ENCODE peak calls at places on chromosomes 1 and 21, in four cellular contexts. Q is fibroblast of lung, W is aorta, O is SJCRH30. A is an unnamed sample.
A peak's percentile ranks its signal among the peaks of the same experiment; 100 is the strongest.

GRCh38 chr21:45508607-45509565 is 33.4 kb downstream of the SLC19A1 start:
- DNase-seq in O (no peak), W (peak; percentile 43), Q (no peak), A (peak; percentile 57)

GRCh38 chr1:116164056-116164889 is 53.1 kb downstream of the MAB21L3 start:
- DNase-seq in Q (no peak), W (no peak), O (no peak), A (no peak)

GRCh38 chr1:87250336-87250735 is 78.3 kb upstream of the LMO4 start:
- DNase-seq in W (no peak), Q (no peak), O (no peak), A (no peak)

GRCh38 chr1:241612533-241613505 is 27.4 kb downstream of the CHML start:
- DNase-seq in W (no peak), Q (peak; percentile 92), O (peak; percentile 26), A (no peak)

GRCh38 chr1:113123737-113124136 is 50.7 kb downstream of the LRIG2 start:
- DNase-seq in W (no peak), O (no peak), Q (peak; percentile 74), A (no peak)

GRCh38 chr1:219085988-219086387 is 87.7 kb upstream of the LYPLAL1 start:
- DNase-seq in Q (peak; percentile 81), O (no peak), W (no peak), A (no peak)

GRCh38 chr21:34157456-34158025 is 84.2 kb downstream of the MRPS6 start:
- DNase-seq in O (no peak), W (no peak), Q (no peak), A (no peak)

GRCh38 chr21:45533731-45534571 is 8.3 kb downstream of the SLC19A1 start:
- DNase-seq in W (peak; percentile 45), Q (no peak), O (no peak), A (peak; percentile 57)

GRCh38 chr1:187167555-187167954 is 338.8 kb downstream of the PLA2G4A start:
- DNase-seq in Q (no peak), O (no peak), W (no peak), A (no peak)

GRCh38 chr1:154607084-154607747 is 770 bp downstream of the ADAR start:
- DNase-seq in W (no peak), O (no peak), Q (peak; percentile 78), A (no peak)

GRCh38 chr1:41492341-41492848 is 7.9 kb upstream of the EDN2 start:
- DNase-seq in Q (peak; percentile 41), W (no peak), O (peak; percentile 60), A (no peak)

GRCh38 chr1:206445116-206445515 is 25.2 kb upstream of the IKBKE start:
- DNase-seq in Q (peak; percentile 67), W (peak; percentile 77), O (peak; percentile 80), A (no peak)

GRCh38 chr1:228902781-228903572 is 167.7 kb downstream of the RHOU start:
- DNase-seq in W (peak; percentile 89), O (peak; percentile 88), Q (peak; percentile 97), A (peak; percentile 92)

GRCh38 chr1:42788021-42788420 is 3.2 kb downstream of the TMEM269 start:
- DNase-seq in O (no peak), W (no peak), Q (no peak), A (no peak)

GRCh38 chr1:53781654-53782053 is 42.7 kb upstream of the GLIS1 start:
- DNase-seq in W (no peak), O (no peak), Q (peak; percentile 56), A (no peak)

GRCh38 chr1:94755675-94756074 is 64.5 kb upstream of the SLC44A3 start:
- DNase-seq in O (no peak), Q (peak; percentile 97), W (no peak), A (no peak)

GRCh38 chr1:36530791-36531190 is 48.1 kb upstream of the CSF3R start:
- DNase-seq in O (no peak), Q (no peak), W (no peak), A (peak; percentile 20)

GRCh38 chr21:41835711-41836154 is 43.4 kb downstream of the PRDM15 start:
- DNase-seq in O (no peak), W (no peak), Q (no peak), A (no peak)

GRCh38 chr1:241841661-241842060 is 6.3 kb upstream of the EXO1 start:
- DNase-seq in Q (no peak), W (no peak), O (no peak), A (no peak)

GRCh38 chr1:119554188-119554587 is 47.2 kb downstream of the HSD3B1 start:
- DNase-seq in O (peak; percentile 99), Q (peak; percentile 98), W (peak; percentile 52), A (no peak)

GRCh38 chr1:96361251-96361856 is 360.2 kb upstream of the PTBP2 start:
- DNase-seq in Q (no peak), O (peak; percentile 52), W (no peak), A (no peak)

GRCh38 chr1:87478231-87478630 is 149.6 kb downstream of the LMO4 start:
- DNase-seq in O (peak; percentile 6), W (no peak), Q (peak; percentile 42), A (no peak)

GRCh38 chr1:94866178-94866822 is 46.1 kb downstream of the SLC44A3 start:
- DNase-seq in O (peak; percentile 83), Q (peak; percentile 92), W (no peak), A (no peak)

GRCh38 chr1:156927215-156928042 is 7.0 kb downstream of the LRRC71 start:
- DNase-seq in O (no peak), W (peak; percentile 82), Q (peak; percentile 66), A (no peak)

GRCh38 chr1:198520524-198521254 is 19.8 kb downstream of the ATP6V1G3 start:
- DNase-seq in O (no peak), Q (peak; percentile 51), W (no peak), A (no peak)

GRCh38 chr21:32603131-32603530 is 9.0 kb downstream of the CFAP298 start:
- DNase-seq in O (no peak), W (no peak), Q (no peak), A (no peak)
- H3K4me1 ChIP-seq in O (no peaks in the 10 kb centered on the region), W (no peaks in the 10 kb centered on the region), Q (no peaks in the 10 kb centered on the region), A (no peaks in the 10 kb centered on the region)

DNA sequence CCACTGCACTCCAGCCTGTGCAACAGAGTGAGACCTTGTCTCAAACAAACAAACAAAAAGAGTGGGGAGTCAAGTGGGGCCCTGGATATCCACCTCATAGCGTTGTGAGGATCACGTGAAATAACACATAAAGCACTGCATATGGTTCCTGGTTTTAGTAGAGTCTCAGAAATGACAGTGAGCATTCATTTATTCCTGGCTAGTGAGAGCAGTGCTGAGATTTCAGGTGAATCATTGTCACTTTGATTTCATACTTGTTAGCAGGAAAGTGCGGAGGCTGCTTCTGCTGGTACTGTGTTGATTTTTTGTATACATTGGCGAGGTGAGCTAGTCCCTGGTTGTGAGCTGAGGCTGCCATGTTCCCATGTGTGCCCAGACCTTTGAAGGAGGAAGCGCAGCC is 22.9 kb downstream of the ARHGEF10L start:
- DNase-seq in Q (no peak), W (no peak), O (no peak), A (no peak)
- H3K4me1 ChIP-seq in Q (peaks cover 7% of the 10 kb centered on the region), W (no peaks in the 10 kb centered on the region), O (peaks cover 3% of the 10 kb centered on the region), A (peaks cover 59% of the 10 kb centered on the region)

DNA sequence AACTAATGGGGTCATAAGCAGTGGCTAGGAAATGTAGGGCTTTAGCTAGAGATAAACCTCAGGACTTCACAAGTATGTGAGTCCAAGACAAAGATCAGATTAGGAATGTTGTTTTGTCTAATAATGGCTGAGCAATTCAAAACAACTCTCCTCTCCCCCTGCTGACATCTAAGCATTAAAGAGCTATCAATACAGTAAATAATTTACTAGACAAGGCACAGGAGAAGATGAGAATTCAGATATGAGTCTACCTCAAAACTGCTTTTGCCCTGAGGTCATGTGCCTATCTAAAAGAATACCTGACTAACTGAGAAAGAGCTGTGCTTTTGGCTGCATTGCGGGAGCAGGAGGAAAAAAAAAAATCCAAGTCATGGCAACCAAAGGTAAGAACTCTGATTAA is 86.8 kb downstream of the SPATA17 start:
- DNase-seq in W (no peak), O (no peak), Q (no peak), A (no peak)
- H3K4me1 ChIP-seq in W (no peaks in the 10 kb centered on the region), O (no peaks in the 10 kb centered on the region), Q (no peaks in the 10 kb centered on the region), A (no peaks in the 10 kb centered on the region)

DNA sequence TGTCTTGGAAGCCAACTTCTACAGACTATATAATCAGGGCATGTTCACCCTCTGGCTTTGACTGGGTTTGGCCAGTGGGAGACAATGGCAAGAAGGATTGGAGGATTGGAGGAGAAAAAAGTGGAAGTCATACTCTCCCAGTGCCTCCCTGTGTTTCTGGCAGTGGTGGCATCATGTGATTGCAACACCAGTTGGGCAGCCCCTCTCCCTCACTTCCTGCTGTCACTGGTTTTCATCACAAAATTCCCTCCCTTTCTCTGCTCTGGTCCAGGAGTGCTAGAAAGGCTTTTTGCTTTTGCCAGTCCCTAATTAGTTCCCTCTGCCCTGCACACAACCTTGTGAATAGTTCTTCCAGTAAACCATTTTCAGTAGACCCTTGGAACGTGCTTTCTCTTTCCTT is 3.7 kb upstream of the QSOX1 start:
- DNase-seq in O (no peak), Q (no peak), W (peak; percentile 70), A (no peak)
- H3K4me1 ChIP-seq in O (no peaks in the 10 kb centered on the region), Q (peaks cover 17% of the 10 kb centered on the region), W (no peaks in the 10 kb centered on the region), A (peaks cover 18% of the 10 kb centered on the region)

DNA sequence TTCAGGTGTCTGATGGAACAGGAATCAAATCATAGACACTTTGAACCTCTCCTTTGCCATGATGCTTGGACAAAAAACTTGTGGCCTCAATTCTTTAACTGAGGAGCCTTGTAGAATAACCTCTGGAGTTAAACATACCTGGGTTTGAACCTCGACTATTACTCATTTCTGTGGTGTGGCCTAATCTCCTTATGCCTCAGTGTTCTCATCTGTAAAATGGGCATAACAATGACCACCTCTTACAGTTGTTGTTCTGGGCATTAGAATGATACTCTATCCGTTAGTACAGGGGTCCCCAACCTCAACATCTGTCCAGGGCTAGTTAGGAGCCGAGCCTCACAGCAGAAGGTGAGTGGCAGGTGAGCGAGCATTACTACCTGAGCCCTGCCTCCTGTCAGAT is 137.2 kb downstream of the ROR1 start:
- DNase-seq in O (no peak), Q (no peak), W (no peak), A (no peak)
- H3K4me1 ChIP-seq in O (no peaks in the 10 kb centered on the region), Q (peaks cover 2% of the 10 kb centered on the region), W (peaks cover 14% of the 10 kb centered on the region), A (peaks cover 7% of the 10 kb centered on the region)

GRCh38 chr1:172582889-172583288 is 49.9 kb downstream of the SUCO start:
- DNase-seq in Q (no peak), W (no peak), O (no peak), A (no peak)

GRCh38 chr1:172585348-172585747 is 52.4 kb downstream of the SUCO start:
- DNase-seq in Q (peak; percentile 79), O (no peak), W (no peak), A (no peak)

GRCh38 chr1:172581273-172581672 is 48.3 kb downstream of the SUCO start:
- DNase-seq in O (no peak), Q (no peak), W (no peak), A (no peak)

GRCh38 chr1:172585861-172586260 is 52.9 kb downstream of the SUCO start:
- DNase-seq in O (no peak), Q (peak; percentile 54), W (no peak), A (no peak)

DNA sequence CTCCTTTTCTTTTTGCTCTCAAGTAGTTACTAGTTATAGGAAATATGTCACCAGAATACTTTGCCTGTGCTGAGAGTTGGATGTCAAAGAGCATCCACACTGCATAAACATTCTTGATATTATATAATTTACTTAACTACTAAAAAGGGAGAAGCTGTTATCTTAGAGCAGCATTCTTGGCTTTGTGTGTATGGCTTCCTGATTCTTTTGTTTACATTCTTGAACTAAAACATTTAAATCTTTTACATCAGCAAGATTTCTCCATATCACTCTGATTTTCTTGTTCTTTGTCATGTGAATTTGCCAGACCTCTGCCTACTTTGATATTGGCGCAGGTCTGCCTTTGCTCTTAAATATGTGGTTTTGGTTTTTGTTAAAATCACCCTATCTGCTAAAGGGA is 48.8 kb downstream of the SUCO start:
- DNase-seq in W (no peak), Q (peak; percentile 71), O (no peak), A (no peak)
- H3K4me1 ChIP-seq in W (no peaks in the 10 kb centered on the region), Q (peaks cover 4% of the 10 kb centered on the region), O (no peaks in the 10 kb centered on the region), A (peaks cover 5% of the 10 kb centered on the region)